ENCODE peak calls at places on chromosomes 7 and 10, in seven cellular contexts. U, A, Z, R, O, L and C are unnamed samples.

GRCh38 chr7:132189881-132190280 is 386.4 kb downstream of the PLXNA4 start:
- DNase-seq in R (no peak), O (no peak), A (no peak), Z (no peak), U (no peak), L (no peak), C (no peak)

GRCh38 chr7:117592011-117592635 is 112.3 kb downstream of the CFTR start:
- DNase-seq in Z (no peak), L (no peak), O (peak), R (no peak), A (no peak), U (no peak), C (no peak)

GRCh38 chr10:15469066-15469465 is 98.0 kb upstream of the FAM171A1 start:
- DNase-seq in U (no peak), A (no peak), Z (no peak), L (no peak), R (no peak), O (no peak), C (no peak)

GRCh38 chr7:44287488-44288380 is 37.7 kb downstream of the CAMK2B start:
- DNase-seq in O (no peak), R (no peak), U (no peak), L (no peak), A (peak), Z (no peak), C (no peak)

GRCh38 chr7:4257390-4258111 is 424.5 kb upstream of the FOXK1 start:
- DNase-seq in U (no peak), O (no peak), L (no peak), A (no peak), Z (no peak), R (no peak), C (no peak)

GRCh38 chr10:16987129-16987670 is 142.4 kb downstream of the CUBN start:
- DNase-seq in Z (peak), U (peak), R (peak), A (no peak), L (peak), O (no peak), C (peak)

GRCh38 chr7:2722591-2722990 is 34.6 kb downstream of the AMZ1 start:
- DNase-seq in U (no peak), Z (no peak), L (no peak), R (no peak), O (no peak), A (no peak), C (no peak)

GRCh38 chr7:18532813-18533212 is 37.3 kb downstream of the HDAC9 start:
- DNase-seq in A (no peak), L (no peak), Z (no peak), R (no peak), O (no peak), U (no peak), C (no peak)

GRCh38 chr7:151821226-151821625 is 55.7 kb downstream of the PRKAG2 start:
- DNase-seq in L (no peak), R (no peak), U (no peak), O (no peak), Z (no peak), A (no peak), C (no peak)

GRCh38 chr7:113891828-113892227 is 27.0 kb downstream of the PPP1R3A start:
- DNase-seq in R (peak), L (peak), Z (peak), U (peak), A (no peak), O (no peak), C (peak)

GRCh38 chr7:128963327-128963757 is 25.6 kb downstream of the IRF5 start:
- DNase-seq in O (no peak), A (no peak), R (peak), L (peak), Z (peak), U (peak), C (peak)

GRCh38 chr7:100544949-100545635 is 6.1 kb downstream of the AGFG2 start:
- DNase-seq in R (peak), U (peak), O (no peak), L (peak), A (no peak), Z (peak), C (peak)

GRCh38 chr10:8045728-8046494 is 8.6 kb upstream of the GATA3 start:
- DNase-seq in L (no peak), O (no peak), Z (no peak), R (no peak), A (no peak), U (no peak), C (no peak)

GRCh38 chr7:150322833-150323681 is at the start of the genes ACTR3C and LRRC61:
- DNase-seq in R (no peak), A (peak), Z (no peak), O (peak), L (peak), U (peak), C (peak)

GRCh38 chr7:105000927-105001336 is 13.1 kb upstream of the KMT2E start:
- DNase-seq in Z (no peak), A (no peak), R (no peak), L (no peak), U (no peak), O (no peak), C (no peak)

GRCh38 chr10:35559416-35559815 is 45.7 kb upstream of the GJD4 start:
- DNase-seq in A (no peak), R (no peak), O (no peak), U (no peak), L (no peak), Z (no peak), C (no peak)

GRCh38 chr7:29146082-29146706 is at the start of gene CPVL:
- DNase-seq in A (peak), U (no peak), L (no peak), Z (no peak), O (peak), R (no peak), C (no peak)

GRCh38 chr7:44150466-44150832 is 9.3 kb upstream of the MYL7 start:
- DNase-seq in A (peak), L (no peak), R (no peak), O (no peak), U (no peak), Z (no peak), C (no peak)

GRCh38 chr10:86654411-86655172 is at the start of gene OPN4:
- DNase-seq in L (no peak), O (no peak), U (no peak), A (peak), Z (peak), R (peak), C (no peak)

GRCh38 chr7:33832326-33832725 is 73.0 kb upstream of the BMPER start:
- DNase-seq in R (no peak), O (no peak), A (no peak), Z (no peak), L (no peak), U (no peak), C (no peak)

GRCh38 chr7:135745702-135746312 is 2.8 kb downstream of the FAM180A start:
- DNase-seq in O (no peak), A (no peak), R (peak), U (peak), L (peak), Z (peak), C (peak)

GRCh38 chr7:47474937-47475879 is 106.7 kb downstream of the TNS3 start:
- DNase-seq in U (peak), R (peak), Z (peak), A (peak), O (no peak), L (peak), C (peak)

GRCh38 chr7:43164757-43165156 is 52.3 kb downstream of the HECW1 start:
- DNase-seq in O (no peak), L (peak), Z (peak), A (no peak), R (peak), U (peak), C (peak)

GRCh38 chr10:132534348-132535064 is 3.1 kb upstream of the INPP5A start:
- DNase-seq in L (no peak), Z (no peak), A (peak), R (no peak), U (no peak), O (no peak), C (no peak)

GRCh38 chr7:28979791-28980190 is 21.7 kb upstream of the TRIL start:
- DNase-seq in O (no peak), L (no peak), R (no peak), Z (no peak), U (no peak), A (no peak), C (no peak)

GRCh38 chr10:127996586-127996985 is 89.7 kb downstream of the PTPRE start:
- DNase-seq in A (no peak), L (no peak), O (no peak), Z (peak), U (peak), R (no peak), C (peak)

GRCh38 chr10:12041766-12042408 is 722 bp downstream of the UPF2 start:
- DNase-seq in R (peak), U (peak), O (peak), Z (peak), L (peak), A (no peak), C (peak)

GRCh38 chr7:20238754-20239324 is 21.7 kb upstream of the MACC1 start:
- DNase-seq in U (peak), A (no peak), Z (no peak), R (no peak), O (no peak), L (peak), C (peak)

GRCh38 chr7:33128631-33128989 is 754 bp upstream of the BBS9 start:
- DNase-seq in A (no peak), O (no peak), L (no peak), U (no peak), Z (no peak), R (no peak), C (no peak)

GRCh38 chr7:95690367-95690947 is 81.9 kb upstream of the DYNC1I1 start:
- DNase-seq in A (no peak), U (peak), R (peak), O (peak), Z (peak), L (peak), C (peak)

GRCh38 chr10:24824124-24824523 is 100.4 kb upstream of the ARHGAP21 start:
- DNase-seq in O (no peak), L (peak), R (peak), A (no peak), U (peak), Z (peak), C (peak)

GRCh38 chr7:129212126-129212525 is 12.7 kb upstream of the AHCYL2 start:
- DNase-seq in O (no peak), R (no peak), A (no peak), U (no peak), L (no peak), Z (no peak), C (no peak)

GRCh38 chr7:113483657-113484056 is 365.3 kb upstream of the SMIM30 start:
- DNase-seq in O (no peak), Z (no peak), U (no peak), L (no peak), A (no peak), R (no peak), C (no peak)

GRCh38 chr7:75555736-75556135 is 63.6 kb downstream of the SPDYE5 start:
- DNase-seq in R (no peak), Z (no peak), O (no peak), L (no peak), U (no peak), A (no peak), C (no peak)

GRCh38 chr10:98299341-98299740 is 31.3 kb upstream of the LOXL4 start:
- DNase-seq in L (no peak), Z (peak), U (no peak), A (no peak), O (no peak), R (peak), C (peak)

GRCh38 chr7:107045195-107045960 is 873 bp downstream of the PRKAR2B start:
- DNase-seq in U (no peak), O (no peak), A (no peak), R (peak), Z (no peak), L (no peak), C (no peak)

GRCh38 chr7:2530076-2530967 is 10.7 kb downstream of the LFNG start:
- DNase-seq in A (no peak), R (no peak), Z (peak), L (no peak), U (peak), O (peak), C (peak)

GRCh38 chr10:100022403-100022802 is 12.7 kb upstream of the DNMBP start:
- DNase-seq in L (no peak), O (no peak), A (no peak), Z (no peak), R (peak), U (no peak), C (no peak)

GRCh38 chr10:52994370-52994769 is 221.8 kb upstream of the MBL2 start:
- DNase-seq in A (no peak), U (no peak), Z (no peak), O (no peak), R (no peak), L (no peak), C (no peak)

GRCh38 chr10:52999681-53000080 is 227.1 kb upstream of the MBL2 start:
- DNase-seq in O (no peak), A (no peak), U (no peak), L (no peak), Z (no peak), R (no peak), C (no peak)

GRCh38 chr10:53003094-53003493 is 230.5 kb upstream of the MBL2 start:
- DNase-seq in L (peak), Z (no peak), O (no peak), A (no peak), U (peak), R (no peak), C (peak)

GRCh38 chr10:52997007-52997406 is 224.4 kb upstream of the MBL2 start:
- DNase-seq in Z (no peak), O (no peak), U (no peak), R (no peak), L (no peak), A (no peak), C (no peak)

GRCh38 chr10:52999258-52999657 is 226.7 kb upstream of the MBL2 start:
- DNase-seq in U (no peak), Z (no peak), O (no peak), L (no peak), R (no peak), A (no peak), C (no peak)
- H3K4me3 ChIP-seq in U (no peak), Z (no peak), O (no peak), L (no peak), R (no peak), A (no peak), C (no peak)

GRCh38 chr7:15555385-15555859 is 6.4 kb downstream of the AGMO start:
- DNase-seq in U (peak), O (no peak), R (peak), A (no peak), L (no peak), Z (peak), C (peak)
- TF ChIP-seq CTCF in U (peak), O (no peak), R (peak), A (peak), L (no peak), Z (peak), C (peak)

GRCh38 chr7:50793115-50793946 is 10.6 kb upstream of the GRB10 start:
- DNase-seq in O (no peak), A (peak), Z (peak), L (no peak), R (peak), U (no peak), C (peak)

GRCh38 chr7:50791363-50791762 is 8.7 kb upstream of the GRB10 start:
- DNase-seq in L (no peak), U (no peak), R (no peak), A (no peak), O (no peak), Z (no peak), C (no peak)

GRCh38 chr7:50793947-50794570 is 11.4 kb upstream of the GRB10 start:
- DNase-seq in O (no peak), U (no peak), L (no peak), Z (no peak), R (no peak), A (no peak), C (no peak)

GRCh38 chr7:50792342-50793114 is 9.8 kb upstream of the GRB10 start:
- DNase-seq in R (peak), O (no peak), U (peak), L (no peak), A (no peak), Z (peak), C (peak)

GRCh38 chr7:50791921-50792341 is 9.2 kb upstream of the GRB10 start:
- DNase-seq in R (peak), L (no peak), Z (peak), U (peak), A (no peak), O (no peak), C (peak)
- H3K4me3 ChIP-seq in R (peak), L (peak), Z (peak), U (peak), A (peak), O (no peak), C (peak)

DNA sequence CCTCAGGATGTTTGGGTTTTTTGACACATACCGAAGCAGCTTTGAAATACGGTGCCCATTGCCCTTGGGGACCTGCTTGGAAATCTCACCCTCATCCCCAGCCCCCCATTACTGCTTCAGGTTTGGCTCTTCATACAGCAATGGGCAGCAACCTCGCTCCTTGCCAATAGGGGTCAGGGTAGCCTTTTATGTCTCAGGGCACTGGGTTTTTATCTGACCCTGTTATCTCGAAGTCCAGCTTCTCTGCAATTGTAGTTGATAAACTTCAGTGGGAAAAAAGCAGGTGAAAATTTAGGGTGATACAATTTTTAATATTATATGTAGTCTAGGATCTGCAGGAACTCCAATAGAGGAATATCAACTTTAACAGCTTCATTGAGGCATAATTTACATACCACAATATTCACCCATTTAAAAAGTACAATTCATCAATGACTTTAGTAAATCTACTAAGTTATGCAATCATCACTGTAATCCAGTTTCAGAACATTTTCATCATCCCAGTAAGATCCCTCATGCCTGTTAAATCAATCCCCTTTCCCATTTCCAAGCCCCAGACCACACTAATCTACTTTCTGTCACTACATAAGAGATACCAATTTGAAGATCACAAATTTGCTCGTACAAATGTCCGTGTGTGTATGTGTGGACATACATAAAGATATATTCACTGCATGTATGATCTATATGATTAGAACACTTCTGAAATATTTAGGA is 386.2 kb downstream of the KCNMA1 start:
- DNase-seq in A (peak), R (peak), O (peak), Z (peak), L (peak), U (peak), C (peak)
- TF ChIP-seq CTCF in A (peak), R (peak), O (peak), Z (peak), L (peak), U (peak), C (peak)

GRCh38 chr7:127901895-127902703 is 129.1 kb downstream of the LRRC4 start:
- DNase-seq in O (no peak), Z (no peak), R (no peak), A (no peak), L (no peak), U (no peak), C (no peak)
- H3K4me3 ChIP-seq in O (no peak), Z (no peak), R (no peak), A (no peak), L (no peak), U (no peak), C (no peak)

GRCh38 chr7:143388491-143389101 is 7.5 kb downstream of the ZYX start:
- DNase-seq in R (no peak), Z (no peak), L (no peak), O (no peak), A (no peak), U (no peak), C (no peak)

GRCh38 chr7:143385891-143386781 is 5.0 kb downstream of the ZYX start:
- DNase-seq in L (no peak), A (no peak), Z (peak), U (no peak), O (no peak), R (no peak), C (no peak)

GRCh38 chr7:143389316-143390097 is 8.4 kb downstream of the ZYX start:
- DNase-seq in Z (peak), A (no peak), L (no peak), R (no peak), O (no peak), U (no peak), C (no peak)

GRCh38 chr7:143388051-143388450 is 6.9 kb downstream of the ZYX start:
- DNase-seq in L (no peak), O (no peak), Z (no peak), A (no peak), R (no peak), U (no peak), C (no peak)

DNA sequence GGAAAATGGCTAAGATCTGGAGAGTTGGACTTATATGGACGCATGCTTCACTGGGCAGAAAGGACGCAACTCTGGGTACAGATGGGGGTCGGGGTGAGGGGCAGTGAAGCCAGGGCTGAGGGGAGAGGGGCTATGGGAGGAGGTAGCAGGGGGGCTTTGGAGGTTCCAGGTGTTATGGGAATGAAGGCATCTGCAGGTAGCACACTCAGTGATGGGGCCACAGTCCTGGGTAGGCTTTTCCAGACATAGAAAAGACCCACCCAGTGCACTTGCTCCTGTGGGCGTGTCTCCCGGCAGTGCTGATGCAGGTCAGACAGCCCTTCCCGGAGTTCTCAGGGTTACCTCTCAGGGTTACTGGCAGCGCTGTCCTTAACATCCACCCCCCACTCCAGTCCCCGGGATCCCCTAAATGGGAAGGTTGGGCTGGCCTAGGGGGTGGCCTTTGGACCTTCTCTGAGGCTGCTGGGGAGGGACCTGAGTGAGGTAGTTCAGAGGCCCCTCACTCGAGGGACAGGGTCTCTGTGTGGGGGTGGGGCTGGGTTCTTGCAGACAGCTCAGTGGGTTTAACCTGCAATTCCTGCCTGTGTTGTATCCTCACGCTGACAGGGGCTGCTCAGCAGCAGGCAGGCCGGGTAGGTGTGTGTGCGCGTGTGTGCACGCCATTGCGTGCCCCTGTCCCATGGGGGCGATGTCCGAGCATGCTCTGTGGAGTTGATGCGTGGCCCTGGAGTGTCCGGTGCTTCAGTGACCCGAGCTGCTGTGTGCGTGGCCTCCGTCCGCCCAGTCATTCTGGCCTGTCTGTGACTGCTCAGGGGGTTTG is 6.2 kb downstream of the ZYX start:
- DNase-seq in L (no peak), O (no peak), R (no peak), U (no peak), Z (peak), A (no peak), C (no peak)
- TF ChIP-seq CTCF in L (no peak), O (peak), R (peak), U (peak), Z (peak), A (peak), C (no peak)